ENCODE peak calls at places on chromosomes 16 and 17, in four cellular contexts. J is PC-9; Y is naive thymus-derived CD4-positive, alpha-beta T cell; E is transverse colon. C is an unnamed sample.

GRCh38 chr17:63549946-63550815 is at the start of gene DCAF7:
- DNase-seq in E (peak), J (peak), Y (peak), C (peak)

GRCh38 chr17:60156746-60157145 is 7.0 kb downstream of the CA4 start:
- DNase-seq in E (no peak), J (no peak), Y (no peak), C (no peak)

GRCh38 chr17:50640701-50641338 is 6.1 kb downstream of the ABCC3 start:
- DNase-seq in E (no peak), J (peak), Y (no peak), C (no peak)

GRCh38 chr17:933168-934083 is 46.1 kb downstream of the NXN start:
- DNase-seq in J (peak), Y (no peak), E (no peak), C (peak)

GRCh38 chr16:64983226-64983625 is 138.6 kb downstream of the CDH11 start:
- DNase-seq in Y (no peak), E (no peak), J (no peak), C (no peak)

GRCh38 chr17:49680314-49680713 is 2.4 kb upstream of the SPOP start:
- DNase-seq in E (no peak), Y (no peak), J (no peak), C (no peak)

GRCh38 chr16:1614226-1615102 is 2.3 kb downstream of the CRAMP1 start:
- DNase-seq in Y (peak), J (no peak), E (peak), C (peak)

GRCh38 chr17:19787733-19788357 is 39.7 kb upstream of the ALDH3A1 start:
- DNase-seq in Y (no peak), J (no peak), E (no peak), C (no peak)

GRCh38 chr17:82497483-82498405 is 21.8 kb upstream of the FOXK2 start:
- DNase-seq in Y (peak), J (no peak), E (peak), C (peak)

GRCh38 chr16:51067352-51067751 is 83.7 kb downstream of the SALL1 start:
- DNase-seq in Y (no peak), E (no peak), J (no peak), C (no peak)

GRCh38 chr16:3999890-4000325 is 116.3 kb downstream of the ADCY9 start:
- DNase-seq in J (no peak), E (no peak), Y (no peak), C (no peak)

GRCh38 chr16:76705883-76706282 is 428.7 kb downstream of the CNTNAP4 start:
- DNase-seq in J (no peak), Y (no peak), E (no peak), C (no peak)

GRCh38 chr17:82603981-82604448 is 44.2 kb downstream of the WDR45B start:
- DNase-seq in Y (no peak), J (no peak), E (peak), C (no peak)

GRCh38 chr17:7884581-7885356 is 3.8 kb upstream of the CHD3 start:
- DNase-seq in J (no peak), Y (no peak), E (peak), C (no peak)

DNA sequence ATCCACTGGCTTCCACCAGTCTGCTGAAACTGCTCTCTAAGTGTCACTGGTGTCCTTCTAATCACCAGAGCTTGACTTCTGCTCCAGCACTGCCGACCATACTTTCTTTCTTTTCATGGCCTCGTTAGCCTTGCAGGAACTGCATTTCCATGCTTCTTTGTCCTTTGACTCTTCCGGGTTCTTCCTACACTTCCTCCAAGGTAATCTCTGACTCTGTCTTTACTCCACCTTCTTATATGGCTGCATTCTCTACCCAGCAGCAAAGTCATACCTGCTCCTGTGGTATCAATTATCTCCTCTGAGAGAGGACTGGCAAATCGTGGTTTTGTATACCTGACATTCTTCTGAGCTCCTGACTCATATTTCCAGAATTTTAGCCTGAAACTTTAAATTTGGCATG is 6.5 kb downstream of the HSD17B2 start:
- DNase-seq in Y (no peak), E (no peak), J (no peak), C (no peak)
- H3K27ac ChIP-seq in Y (no peak), E (peak), J (no peak), C (no peak)

DNA sequence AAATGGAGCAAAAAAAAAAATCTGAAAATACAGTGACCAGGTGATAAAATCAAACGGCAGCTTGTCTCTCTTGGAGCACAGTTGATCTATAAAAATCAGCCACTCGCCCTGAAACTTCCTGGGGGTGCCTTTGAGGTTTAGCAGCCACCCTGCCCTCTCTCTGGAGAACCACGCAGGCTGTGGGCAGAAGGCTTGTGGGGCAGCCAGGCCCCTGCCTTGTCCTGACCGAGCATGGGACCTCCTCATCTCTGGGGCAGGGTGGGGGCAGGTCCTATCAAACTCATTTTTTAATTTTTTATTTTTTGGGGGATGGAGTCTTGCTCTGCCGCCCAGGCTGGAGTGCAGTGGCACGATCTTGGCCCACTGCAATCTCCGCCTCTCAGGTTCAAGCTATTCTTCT is 5.0 kb downstream of the TMEM238L start:
- DNase-seq in E (no peak), Y (no peak), J (no peak), C (no peak)
- H3K27ac ChIP-seq in E (peak), Y (no peak), J (no peak), C (peak)

GRCh38 chr16:54657058-54657708 is 273.5 kb upstream of the IRX5 start:
- DNase-seq in J (peak), E (no peak), Y (no peak), C (peak)

GRCh38 chr16:54651851-54652770 is 278.6 kb upstream of the IRX5 start:
- DNase-seq in J (peak), Y (no peak), E (no peak), C (no peak)

GRCh38 chr16:54654429-54654828 is 276.2 kb upstream of the IRX5 start:
- DNase-seq in Y (no peak), E (no peak), J (no peak), C (no peak)

GRCh38 chr16:54657709-54658102 is 273.0 kb upstream of the IRX5 start:
- DNase-seq in J (no peak), Y (no peak), E (no peak), C (no peak)

GRCh38 chr16:54655171-54655590 is 275.5 kb upstream of the IRX5 start:
- DNase-seq in E (no peak), Y (no peak), J (no peak), C (no peak)
- H3K27ac ChIP-seq in E (no peak), Y (no peak), J (no peak), C (peak)

DNA sequence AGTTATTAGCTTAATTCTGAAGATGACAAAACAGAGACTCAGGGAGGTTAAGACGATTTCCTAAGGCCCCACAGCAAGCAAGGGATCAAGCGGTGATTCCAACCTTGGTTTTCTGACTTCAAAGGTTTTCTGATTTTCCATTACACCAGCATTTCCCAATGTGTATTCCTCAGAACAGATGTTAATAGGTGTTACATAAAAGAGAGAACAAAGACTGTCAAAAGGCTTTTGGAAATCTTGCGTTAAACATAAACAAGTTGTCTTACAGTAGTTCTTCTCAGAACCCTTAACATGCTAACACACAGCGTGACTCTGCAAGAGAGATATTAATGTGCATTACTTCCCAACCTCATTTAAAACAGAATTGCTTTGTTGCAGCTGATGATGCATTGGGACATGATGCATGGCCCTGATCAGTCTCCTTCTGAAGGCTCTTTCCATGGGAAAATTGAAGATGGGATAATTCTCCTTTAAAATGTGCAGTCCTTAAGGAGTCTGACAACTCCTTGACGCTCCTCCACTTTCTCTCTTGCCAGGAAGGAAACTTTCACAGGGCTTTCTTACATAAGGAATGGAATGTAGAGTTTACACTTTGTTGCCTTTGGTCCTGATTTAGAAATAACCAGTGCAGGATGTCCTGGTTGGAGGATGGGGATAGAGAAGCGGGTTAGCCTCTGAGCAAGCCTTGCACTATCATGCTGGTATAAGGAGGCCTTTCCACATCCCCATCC is 21.5 kb upstream of the MMD start:
- DNase-seq in Y (no peak), J (no peak), E (no peak), C (no peak)
- H3K27ac ChIP-seq in Y (no peak), J (no peak), E (peak), C (no peak)

DNA sequence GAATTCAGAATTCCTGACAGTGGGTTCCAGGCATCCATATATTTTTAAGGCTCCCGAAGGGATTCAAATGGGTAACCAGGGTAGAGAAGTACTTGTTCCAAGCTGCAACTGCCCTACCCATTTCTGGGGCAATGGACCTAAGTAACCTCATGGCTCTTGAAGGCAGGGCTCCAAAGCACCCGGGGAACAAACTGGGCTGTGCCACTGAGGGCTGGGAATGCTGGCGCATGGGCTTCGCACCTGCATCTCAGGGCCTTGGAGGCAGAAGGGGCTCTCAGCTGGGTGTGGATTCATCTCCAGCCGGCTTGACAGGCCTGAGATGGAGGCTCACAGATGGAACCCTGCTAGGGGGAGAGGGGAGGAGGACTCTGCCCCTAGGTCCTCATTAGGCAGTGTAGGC is 232.2 kb upstream of the NLRP1 start:
- DNase-seq in E (no peak), J (no peak), Y (no peak), C (no peak)
- H3K27ac ChIP-seq in E (no peak), J (no peak), Y (no peak), C (no peak)

GRCh38 chr16:72428611-72429376 is 256.8 kb upstream of the PMFBP1 start:
- DNase-seq in J (no peak), E (no peak), Y (no peak), C (no peak)

GRCh38 chr16:72429566-72430160 is 257.7 kb upstream of the PMFBP1 start:
- DNase-seq in Y (no peak), E (no peak), J (no peak), C (no peak)

GRCh38 chr16:72437891-72438290 is 265.9 kb upstream of the PMFBP1 start:
- DNase-seq in J (no peak), Y (no peak), E (no peak), C (no peak)

GRCh38 chr16:72434159-72434558 is 262.2 kb upstream of the PMFBP1 start:
- DNase-seq in J (no peak), E (no peak), Y (no peak), C (no peak)
- H3K27ac ChIP-seq in J (no peak), E (no peak), Y (no peak), C (no peak)

GRCh38 chr17:76925333-76925935 is 57.2 kb downstream of the MGAT5B start:
- DNase-seq in J (no peak), Y (no peak), E (no peak), C (no peak)

GRCh38 chr17:76924345-76925332 is 56.4 kb downstream of the MGAT5B start:
- DNase-seq in J (no peak), Y (no peak), E (no peak), C (no peak)

GRCh38 chr17:76922084-76922483 is 53.9 kb downstream of the MGAT5B start:
- DNase-seq in Y (no peak), J (no peak), E (no peak), C (no peak)

GRCh38 chr17:76922967-76923366 is 54.8 kb downstream of the MGAT5B start:
- DNase-seq in J (no peak), Y (no peak), E (no peak), C (no peak)

DNA sequence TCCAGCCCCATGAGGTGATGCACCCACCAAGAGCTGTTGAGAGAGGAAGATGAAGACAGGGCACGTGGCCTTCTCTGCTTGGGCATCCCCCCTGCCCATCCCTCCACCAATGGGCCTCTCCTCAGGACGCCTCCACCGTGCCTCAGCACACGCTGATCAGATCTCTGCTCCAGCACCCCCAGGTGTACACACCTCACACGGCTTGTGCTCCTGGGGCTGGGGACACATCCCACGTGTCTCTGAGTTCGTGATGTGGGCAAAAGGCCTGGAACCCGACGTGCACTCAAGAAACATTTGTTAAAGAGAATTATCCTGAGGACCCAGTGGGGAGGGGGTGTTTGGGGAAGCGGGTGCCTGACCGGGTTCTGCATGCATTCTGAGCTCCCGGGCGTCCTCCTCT is 55.3 kb downstream of the MGAT5B start:
- DNase-seq in J (no peak), Y (no peak), E (no peak), C (no peak)
- H3K27ac ChIP-seq in J (no peak), Y (no peak), E (no peak), C (no peak)

DNA sequence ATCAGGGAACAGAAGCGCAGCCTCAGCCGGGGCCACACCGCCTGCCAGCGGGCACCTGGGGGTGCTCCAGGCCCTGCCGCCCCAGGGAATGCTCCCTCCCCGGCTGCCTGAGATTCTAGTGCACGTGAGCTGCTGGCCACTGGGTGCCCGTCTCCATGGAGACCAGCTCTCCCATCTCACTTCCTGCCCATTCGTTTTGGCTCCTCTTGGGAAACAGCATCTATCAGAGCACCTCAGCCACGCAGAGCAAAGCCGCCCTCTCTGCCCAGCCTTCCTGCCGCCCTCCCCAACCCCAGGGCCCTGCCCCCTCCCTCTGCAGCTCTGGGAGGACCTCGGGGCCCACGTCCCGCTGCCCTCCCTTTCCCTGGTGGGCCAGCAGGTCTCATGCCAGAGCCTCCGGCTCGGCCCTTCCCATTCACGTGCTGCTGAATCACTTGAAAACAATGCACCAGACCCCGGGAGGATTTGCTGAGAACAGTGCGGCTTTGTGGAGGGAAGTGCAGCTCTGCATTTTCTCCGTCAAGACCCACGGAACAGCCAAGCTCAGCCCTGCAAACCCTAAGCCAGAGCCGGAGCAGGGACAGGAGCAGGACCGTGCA is 19.4 kb downstream of the CEP295NL start:
- DNase-seq in J (peak), Y (no peak), E (peak), C (peak)
- H3K27ac ChIP-seq in J (peak), Y (no peak), E (peak), C (peak)

GRCh38 chr17:31596382-31597323 is 205.2 kb downstream of the RAB11FIP4 start:
- DNase-seq in J (peak), E (peak), Y (no peak), C (peak)

GRCh38 chr17:31598388-31598760 is 206.9 kb downstream of the RAB11FIP4 start:
- DNase-seq in Y (no peak), E (no peak), J (no peak), C (no peak)

GRCh38 chr17:31598921-31599571 is 207.6 kb downstream of the RAB11FIP4 start:
- DNase-seq in Y (no peak), J (no peak), E (no peak), C (no peak)

GRCh38 chr17:31595666-31596381 is 204.3 kb downstream of the RAB11FIP4 start:
- DNase-seq in Y (no peak), E (no peak), J (peak), C (peak)

GRCh38 chr17:31597646-31598387 is 206.3 kb downstream of the RAB11FIP4 start:
- DNase-seq in E (no peak), J (no peak), Y (no peak), C (no peak)
- H3K27ac ChIP-seq in E (no peak), J (no peak), Y (no peak), C (peak)

DNA sequence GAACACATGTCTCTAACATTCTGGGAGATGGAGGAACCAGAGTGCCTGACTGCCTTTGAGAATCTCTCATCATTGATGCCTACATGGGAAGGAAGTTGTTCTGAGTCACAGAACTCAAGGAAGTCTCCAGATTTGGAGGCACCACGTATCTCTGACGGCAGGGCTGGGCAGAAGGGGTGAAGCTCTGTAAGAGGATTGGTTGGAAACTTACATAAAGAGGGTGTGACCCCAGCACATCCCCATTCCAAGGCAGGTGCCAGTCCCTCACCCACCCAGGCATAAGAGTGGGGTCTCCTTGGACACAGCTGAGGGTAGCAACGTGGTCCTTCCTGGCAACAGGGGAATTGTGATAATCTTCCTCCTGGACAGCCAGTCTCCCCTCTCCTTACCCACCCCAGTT is 17.4 kb downstream of the TNFRSF13B start:
- DNase-seq in Y (no peak), J (no peak), E (no peak), C (no peak)
- H3K27ac ChIP-seq in Y (no peak), J (no peak), E (no peak), C (no peak)